ENCODE peak calls at places on chromosomes 2 and 18, in seven cellular contexts. R, U, K, G, Z, I and E are unnamed samples. For H3K9me3, the result is how much of the 10 kb centered on the place peaks cover.

GRCh38 chr2:9145109-9145751 is 61.4 kb upstream of the ASAP2 start:
- DNase-seq in R (no peak), U (peak), K (peak), G (peak), Z (no peak), I (peak), E (peak)

GRCh38 chr2:173230181-173230580 is 124.5 kb upstream of the CDCA7 start:
- DNase-seq in R (no peak), U (no peak), K (no peak), G (no peak), Z (no peak), I (no peak), E (no peak)

GRCh38 chr2:113175101-113175628 is 1.4 kb downstream of the PSD4 start:
- DNase-seq in R (no peak), U (peak), K (no peak), G (no peak), Z (peak), I (no peak), E (no peak)

GRCh38 chr2:172095146-172095904 is 7.4 kb downstream of the DLX2 start:
- DNase-seq in R (peak), U (peak), K (peak), G (peak), Z (peak), I (peak), E (no peak)

GRCh38 chr2:33298233-33298632 is 178.2 kb upstream of the RASGRP3 start:
- DNase-seq in R (peak), U (peak), K (no peak), G (peak), Z (no peak), I (peak), E (no peak)

GRCh38 chr2:222753251-222753824 is 81.9 kb downstream of the MOGAT1 start:
- DNase-seq in R (no peak), U (peak), K (no peak), G (peak), Z (no peak), I (peak), E (peak)

GRCh38 chr2:58376592-58376991 is 135.5 kb upstream of the FANCL start:
- DNase-seq in R (peak), U (peak), K (no peak), G (peak), Z (no peak), I (peak), E (no peak)

GRCh38 chr2:122034797-122035196 is 279.3 kb downstream of the TSN start:
- DNase-seq in R (no peak), U (no peak), K (peak), G (no peak), Z (no peak), I (no peak), E (no peak)

GRCh38 chr2:178277741-178278197 is 83.5 kb downstream of the OSBPL6 start:
- DNase-seq in R (no peak), U (peak), K (peak), G (peak), Z (no peak), I (peak), E (no peak)

GRCh38 chr18:68840554-68841263 is 42.8 kb downstream of the CCDC102B start:
- DNase-seq in R (peak), U (peak), K (peak), G (peak), Z (no peak), I (peak), E (no peak)

GRCh38 chr2:1826188-1826905 is 82.0 kb upstream of the PXDN start:
- DNase-seq in R (no peak), U (no peak), K (no peak), G (no peak), Z (no peak), I (no peak), E (no peak)

GRCh38 chr2:226623587-226624368 is 175.8 kb downstream of the IRS1 start:
- DNase-seq in R (no peak), U (peak), K (no peak), G (no peak), Z (no peak), I (no peak), E (no peak)

GRCh38 chr2:15561574-15562344 is 625 bp upstream of the NBAS start:
- DNase-seq in R (peak), U (peak), K (peak), G (peak), Z (no peak), I (peak), E (no peak)

GRCh38 chr2:219508444-219508734 is 5.9 kb upstream of the ASIC4 start:
- DNase-seq in R (no peak), U (no peak), K (no peak), G (no peak), Z (no peak), I (no peak), E (no peak)

GRCh38 chr2:25324905-25325592 is 16.7 kb downstream of the DNMT3A start:
- DNase-seq in R (no peak), U (peak), K (no peak), G (peak), Z (no peak), I (peak), E (peak)

GRCh38 chr2:100580474-100581264 is 17.9 kb downstream of the PDCL3 start:
- DNase-seq in R (no peak), U (no peak), K (no peak), G (no peak), Z (no peak), I (no peak), E (no peak)

GRCh38 chr2:47276061-47276460 is 121.0 kb upstream of the STPG4 start:
- DNase-seq in R (no peak), U (no peak), K (no peak), G (no peak), Z (no peak), I (no peak), E (no peak)

GRCh38 chr2:85076618-85077274 is 56.4 kb upstream of the TCF7L1 start:
- DNase-seq in R (no peak), U (no peak), K (no peak), G (no peak), Z (no peak), I (no peak), E (no peak)

GRCh38 chr2:44927979-44928659 is 13.4 kb upstream of the SIX3 start:
- DNase-seq in R (no peak), U (no peak), K (no peak), G (no peak), Z (no peak), I (no peak), E (no peak)

GRCh38 chr2:45964226-45964841 is 312.9 kb downstream of the PRKCE start:
- DNase-seq in R (peak), U (peak), K (peak), G (peak), Z (no peak), I (peak), E (peak)

GRCh38 chr18:41939326-41939725 is 15.7 kb upstream of the PIK3C3 start:
- DNase-seq in R (no peak), U (peak), K (no peak), G (peak), Z (no peak), I (peak), E (no peak)

GRCh38 chr2:80326214-80326613 is 21.7 kb upstream of the LRRTM1 start:
- DNase-seq in R (peak), U (peak), K (peak), G (peak), Z (peak), I (peak), E (no peak)

GRCh38 chr2:152730591-152731333 is 12.3 kb downstream of the ARL6IP6 start:
- DNase-seq in R (no peak), U (peak), K (no peak), G (peak), Z (peak), I (no peak), E (no peak)

GRCh38 chr2:181978351-181979150 is 7.1 kb upstream of the PPP1R1C start:
- DNase-seq in R (no peak), U (peak), K (no peak), G (peak), Z (no peak), I (peak), E (no peak)

GRCh38 chr2:240921319-240922233 is 15.4 kb downstream of the CROCC2 start:
- DNase-seq in R (peak), U (peak), K (peak), G (peak), Z (no peak), I (peak), E (peak)

GRCh38 chr2:45180033-45180746 is 170.9 kb upstream of the SIX2 start:
- DNase-seq in R (no peak), U (no peak), K (no peak), G (no peak), Z (no peak), I (peak), E (no peak)

GRCh38 chr2:73175663-73176204 is 26.6 kb upstream of the NOTO start:
- DNase-seq in R (no peak), U (peak), K (peak), G (peak), Z (peak), I (peak), E (peak)

GRCh38 chr2:100000915-100001707 is 141.3 kb downstream of the AFF3 start:
- DNase-seq in R (no peak), U (no peak), K (no peak), G (no peak), Z (peak), I (no peak), E (no peak)

GRCh38 chr18:24018299-24018910 is 3.9 kb downstream of the TTC39C start:
- DNase-seq in R (no peak), U (no peak), K (no peak), G (no peak), Z (no peak), I (no peak), E (no peak)

DNA sequence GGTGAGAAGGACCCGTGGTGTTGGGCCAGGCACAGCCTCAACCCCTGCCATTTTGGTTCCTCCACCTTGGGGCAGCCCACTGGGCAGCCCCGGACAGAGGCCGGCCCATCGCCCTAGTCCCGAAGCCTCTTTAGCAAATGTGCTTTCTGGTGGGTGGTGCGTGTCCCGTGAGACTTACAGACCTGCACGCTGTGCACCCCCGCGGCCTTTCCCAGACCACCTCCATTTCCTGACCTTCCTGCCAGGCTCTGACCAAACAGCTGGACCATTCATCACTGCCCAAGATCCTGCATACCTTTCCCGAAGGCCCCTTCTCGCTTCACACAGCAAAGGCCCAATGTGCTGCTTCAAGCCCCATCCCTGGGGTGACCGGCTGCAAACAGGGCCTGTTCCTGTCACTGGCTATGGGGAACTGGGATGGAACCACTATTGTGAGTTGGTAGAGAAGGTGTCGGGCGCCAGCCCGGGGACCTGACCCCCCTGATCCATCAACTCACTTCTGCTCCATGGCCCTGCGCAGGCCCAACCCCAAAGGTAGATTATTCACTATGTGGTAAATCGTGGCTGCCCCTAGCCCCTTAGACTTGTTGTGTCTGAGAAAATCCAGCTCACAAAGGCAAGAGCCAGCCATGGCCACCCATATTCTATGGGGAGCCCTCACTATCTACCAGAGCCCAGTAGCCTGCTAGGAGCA is 341.0 kb downstream of the EIPR1 start:
- DNase-seq in R (no peak), U (no peak), K (no peak), G (no peak), Z (no peak), I (no peak), E (no peak)
- H3K9me3 ChIP-seq in R (under half), U (under half), K (under half), G (under half), Z (under half), I (half or more), E (under half)

GRCh38 chr18:75072672-75073371 is 136.1 kb downstream of the PTGR3 start:
- DNase-seq in R (no peak), U (no peak), K (no peak), G (no peak), Z (no peak), I (no peak), E (no peak)

GRCh38 chr18:75070625-75071483 is 138.1 kb downstream of the PTGR3 start:
- DNase-seq in R (peak), U (peak), K (peak), G (peak), Z (no peak), I (peak), E (peak)

GRCh38 chr18:75071484-75071785 is 137.5 kb downstream of the PTGR3 start:
- DNase-seq in R (no peak), U (no peak), K (no peak), G (no peak), Z (no peak), I (no peak), E (no peak)

GRCh38 chr18:75073654-75074053 is 135.3 kb downstream of the PTGR3 start:
- DNase-seq in R (no peak), U (no peak), K (no peak), G (no peak), Z (no peak), I (no peak), E (no peak)

DNA sequence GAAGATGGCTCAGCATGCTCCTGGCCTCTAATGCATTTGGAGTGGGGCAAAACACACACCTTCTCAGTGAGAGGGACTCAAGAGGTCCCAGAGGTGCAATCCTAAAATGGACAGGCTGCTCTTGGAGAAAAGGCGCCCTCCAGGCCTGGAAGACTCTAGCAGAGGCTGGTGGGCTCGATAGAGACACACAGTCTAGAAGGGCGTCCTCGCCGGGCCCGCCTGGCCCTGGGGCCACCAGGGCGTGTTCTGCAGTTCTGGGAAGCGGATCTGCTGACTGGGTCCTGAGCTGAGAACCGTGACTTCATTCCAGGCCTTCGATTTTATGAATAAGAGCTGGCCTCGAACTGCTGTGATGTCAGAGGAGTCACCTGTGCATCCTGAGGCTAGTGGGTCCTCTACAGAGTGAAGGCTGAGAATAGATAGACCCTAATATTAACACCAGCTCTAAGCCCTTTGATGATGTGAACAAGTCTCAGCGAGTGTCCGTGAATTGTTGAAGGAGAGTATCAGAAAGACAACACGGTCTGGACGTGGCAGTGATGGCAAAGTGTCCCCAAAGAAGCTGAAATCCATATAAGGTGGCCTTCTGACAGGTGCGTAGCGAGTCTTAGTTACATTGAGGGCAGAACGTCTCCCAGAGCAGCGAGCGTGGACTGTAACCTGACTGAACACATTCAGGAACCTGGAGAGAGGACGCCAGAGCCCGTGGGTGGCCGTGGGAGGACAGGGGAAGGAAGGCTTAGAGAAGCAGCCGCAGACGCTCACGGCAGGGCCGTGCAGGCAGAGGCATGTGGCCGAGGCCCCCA is 136.9 kb downstream of the PTGR3 start:
- DNase-seq in R (no peak), U (no peak), K (no peak), G (no peak), Z (no peak), I (no peak), E (no peak)
- H3K4me3 ChIP-seq in R (no peak), U (no peak), K (no peak), G (no peak), Z (no peak), I (no peak), E (no peak)

DNA sequence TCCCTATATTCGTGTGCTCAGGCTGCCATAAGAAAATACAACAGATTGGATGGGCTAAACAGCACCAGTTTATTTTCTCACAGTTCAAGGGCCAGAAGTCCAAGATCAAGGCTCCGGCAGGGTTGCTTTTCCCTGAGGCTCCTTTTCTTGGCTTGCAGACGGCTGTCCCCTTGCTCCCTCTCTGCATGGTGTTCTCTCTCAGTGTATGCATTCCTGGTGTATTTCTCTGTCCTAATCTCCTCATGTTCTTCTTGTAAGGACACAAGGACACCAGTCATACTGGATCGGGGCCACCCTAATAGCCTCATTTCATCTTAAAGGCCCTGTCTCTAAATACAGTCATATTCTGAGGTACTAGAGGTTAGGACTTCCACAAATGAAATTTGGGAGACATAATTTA is 62.6 kb upstream of the SLC16A14 start:
- DNase-seq in R (no peak), U (no peak), K (no peak), G (no peak), Z (no peak), I (no peak), E (no peak)
- H3K27ac ChIP-seq in R (no peak), U (peak), K (no peak), G (no peak), Z (no peak), I (no peak), E (peak)

DNA sequence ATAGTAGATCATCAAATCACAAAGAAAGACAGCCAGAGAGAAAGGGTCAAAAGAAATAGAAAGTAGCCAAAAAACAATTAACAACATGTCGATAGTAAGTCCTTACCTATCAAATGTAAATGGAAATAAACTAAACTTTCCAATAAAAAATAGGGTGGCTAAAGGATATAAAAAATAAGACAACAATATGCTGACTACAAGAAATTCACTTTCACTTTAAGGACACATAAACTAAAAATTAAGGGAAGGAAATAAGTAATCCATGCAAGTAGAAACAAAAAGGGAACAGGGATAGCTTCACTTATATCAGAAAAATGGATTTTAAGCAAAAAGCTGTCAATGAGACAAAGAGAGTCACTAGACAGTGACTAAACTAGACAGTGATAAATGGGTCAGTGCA is 903.9 kb upstream of the ZEB2 start:
- DNase-seq in R (no peak), U (no peak), K (no peak), G (no peak), Z (no peak), I (no peak), E (no peak)
- H3K9me3 ChIP-seq in R (under half), U (under half), K (under half), G (under half), Z (under half), I (under half), E (under half)